ENCODE peak calls at places on chromosomes 12 and 14, in six cellular contexts. One of them, this sample, is unnamed.

GRCh38 chr12:24795699-24796385 is 153.1 kb downstream of the BCAT1 start:
- DNase-seq in NCI-H460: no peak
- DNase-seq in progenitor cell of endocrine pancreas: no peak
- DNase-seq in A549: no peak
- DNase-seq in T follicular helper cell: no peak
- DNase-seq in amniotic stem cell: no peak
- DNase-seq in this sample: no peak

GRCh38 chr14:76194327-76194726 is 42.6 kb downstream of the GPATCH2L start:
- DNase-seq in A549: no peak
- DNase-seq in T follicular helper cell: no peak
- DNase-seq in NCI-H460: no peak
- DNase-seq in amniotic stem cell: no peak
- DNase-seq in progenitor cell of endocrine pancreas: no peak
- DNase-seq in this sample: no peak

GRCh38 chr12:27220988-27221345 is 23.1 kb upstream of the STK38L start:
- DNase-seq in progenitor cell of endocrine pancreas: no peak
- DNase-seq in T follicular helper cell: no peak
- DNase-seq in amniotic stem cell: no peak
- DNase-seq in NCI-H460: no peak
- DNase-seq in A549: no peak
- DNase-seq in this sample: no peak

GRCh38 chr14:104446611-104447010 is 133.0 kb upstream of the C14orf180 start:
- DNase-seq in A549: no peak
- DNase-seq in NCI-H460: no peak
- DNase-seq in T follicular helper cell: no peak
- DNase-seq in amniotic stem cell: no peak
- DNase-seq in progenitor cell of endocrine pancreas: no peak
- DNase-seq in this sample: no peak

GRCh38 chr12:113181975-113182374 is 3.3 kb downstream of the DDX54 start:
- DNase-seq in T follicular helper cell: no peak
- DNase-seq in A549: no peak
- DNase-seq in progenitor cell of endocrine pancreas: no peak
- DNase-seq in amniotic stem cell: no peak
- DNase-seq in NCI-H460: no peak
- DNase-seq in this sample: no peak

GRCh38 chr12:57089259-57090245 is 638 bp downstream of the NAB2 start:
- DNase-seq in T follicular helper cell: no peak
- DNase-seq in amniotic stem cell: no peak
- DNase-seq in NCI-H460: no peak
- DNase-seq in A549: no peak
- DNase-seq in progenitor cell of endocrine pancreas: no peak
- DNase-seq in this sample: peak; percentile 75

GRCh38 chr14:104942586-104942985 is 17.9 kb downstream of the PLD4 start:
- DNase-seq in amniotic stem cell: no peak
- DNase-seq in NCI-H460: no peak
- DNase-seq in T follicular helper cell: no peak
- DNase-seq in progenitor cell of endocrine pancreas: no peak
- DNase-seq in A549: no peak
- DNase-seq in this sample: no peak

GRCh38 chr14:32186248-32186647 is 15.6 kb upstream of the RNU6-7 start:
- DNase-seq in amniotic stem cell: no peak
- DNase-seq in T follicular helper cell: no peak
- DNase-seq in NCI-H460: no peak
- DNase-seq in progenitor cell of endocrine pancreas: no peak
- DNase-seq in A549: no peak
- DNase-seq in this sample: no peak

GRCh38 chr14:50658203-50658602 is 9.9 kb downstream of the SAV1 start:
- DNase-seq in progenitor cell of endocrine pancreas: no peak
- DNase-seq in A549: no peak
- DNase-seq in NCI-H460: peak; percentile 19
- DNase-seq in T follicular helper cell: no peak
- DNase-seq in amniotic stem cell: no peak
- DNase-seq in this sample: no peak

GRCh38 chr12:32134144-32134888 is 27.7 kb downstream of the BICD1 start:
- DNase-seq in A549: no peak
- DNase-seq in T follicular helper cell: no peak
- DNase-seq in NCI-H460: no peak
- DNase-seq in progenitor cell of endocrine pancreas: no peak
- DNase-seq in amniotic stem cell: no peak
- DNase-seq in this sample: no peak

GRCh38 chr12:56941299-56942017 is 7.2 kb upstream of the SDR9C7 start:
- DNase-seq in progenitor cell of endocrine pancreas: no peak
- DNase-seq in NCI-H460: peak; percentile 51
- DNase-seq in amniotic stem cell: no peak
- DNase-seq in T follicular helper cell: no peak
- DNase-seq in A549: peak; percentile 53
- DNase-seq in this sample: peak; percentile 64

GRCh38 chr14:82796081-82796480 is 1262.4 kb upstream of the SEL1L start:
- DNase-seq in A549: no peak
- DNase-seq in amniotic stem cell: no peak
- DNase-seq in NCI-H460: no peak
- DNase-seq in T follicular helper cell: no peak
- DNase-seq in progenitor cell of endocrine pancreas: no peak
- DNase-seq in this sample: no peak

GRCh38 chr14:63875311-63875710 is 22.5 kb downstream of the SYNE2 start:
- DNase-seq in NCI-H460: no peak
- DNase-seq in progenitor cell of endocrine pancreas: no peak
- DNase-seq in amniotic stem cell: no peak
- DNase-seq in T follicular helper cell: no peak
- DNase-seq in A549: no peak
- DNase-seq in this sample: no peak

GRCh38 chr12:6280053-6280469 is 30.4 kb upstream of the PLEKHG6 start:
- DNase-seq in T follicular helper cell: no peak
- DNase-seq in A549: peak; percentile 86
- DNase-seq in progenitor cell of endocrine pancreas: no peak
- DNase-seq in amniotic stem cell: peak; percentile 80
- DNase-seq in NCI-H460: peak; percentile 75
- DNase-seq in this sample: peak; percentile 69

GRCh38 chr14:101969480-101969879 is 5.1 kb downstream of the DYNC1H1 start:
- DNase-seq in NCI-H460: no peak
- DNase-seq in A549: no peak
- DNase-seq in progenitor cell of endocrine pancreas: no peak
- DNase-seq in T follicular helper cell: no peak
- DNase-seq in amniotic stem cell: no peak
- DNase-seq in this sample: no peak

GRCh38 chr12:125100551-125101434 is 35.6 kb downstream of the AACS start:
- DNase-seq in T follicular helper cell: no peak
- DNase-seq in A549: peak; percentile 21
- DNase-seq in progenitor cell of endocrine pancreas: no peak
- DNase-seq in amniotic stem cell: no peak
- DNase-seq in NCI-H460: no peak
- DNase-seq in this sample: no peak

GRCh38 chr14:64812412-64812811 is 67.3 kb downstream of the SPTB start:
- DNase-seq in progenitor cell of endocrine pancreas: no peak
- DNase-seq in T follicular helper cell: peak; percentile 46
- DNase-seq in NCI-H460: no peak
- DNase-seq in amniotic stem cell: no peak
- DNase-seq in A549: no peak
- DNase-seq in this sample: peak; percentile 60

GRCh38 chr14:35333797-35334743 is 41.9 kb downstream of the PSMA6 start:
- DNase-seq in amniotic stem cell: no peak
- DNase-seq in progenitor cell of endocrine pancreas: no peak
- DNase-seq in A549: no peak
- DNase-seq in NCI-H460: no peak
- DNase-seq in T follicular helper cell: no peak
- DNase-seq in this sample: peak; percentile 37

GRCh38 chr14:74591899-74592298 is 20.1 kb downstream of the LTBP2 start:
- DNase-seq in NCI-H460: no peak
- DNase-seq in T follicular helper cell: no peak
- DNase-seq in amniotic stem cell: no peak
- DNase-seq in progenitor cell of endocrine pancreas: no peak
- DNase-seq in A549: no peak
- DNase-seq in this sample: no peak

GRCh38 chr14:20632831-20633771 is 8.4 kb downstream of the OR6S1 start:
- DNase-seq in NCI-H460: peak; percentile 91
- DNase-seq in T follicular helper cell: peak; percentile 48
- DNase-seq in progenitor cell of endocrine pancreas: peak; percentile 47
- DNase-seq in amniotic stem cell: peak; percentile 43
- DNase-seq in A549: peak; percentile 97
- DNase-seq in this sample: no peak

GRCh38 chr12:56593909-56594621 is 36.1 kb downstream of the BAZ2A start:
- DNase-seq in A549: peak; percentile 78
- DNase-seq in progenitor cell of endocrine pancreas: peak; percentile 45
- DNase-seq in T follicular helper cell: peak; percentile 40
- DNase-seq in amniotic stem cell: peak; percentile 70
- DNase-seq in NCI-H460: peak; percentile 62
- DNase-seq in this sample: peak; percentile 61

GRCh38 chr12:9735601-9736000 is 2.7 kb upstream of the CLECL1 start:
- DNase-seq in progenitor cell of endocrine pancreas: no peak
- DNase-seq in amniotic stem cell: no peak
- DNase-seq in NCI-H460: no peak
- DNase-seq in T follicular helper cell: no peak
- DNase-seq in A549: no peak
- DNase-seq in this sample: no peak

This sample was measured in T47D.